ENCODE peak calls at places on chromosomes 1 and 21, in five cellular contexts. One of them, this sample, is unnamed.

GRCh38 chr1:67735220-67735619 is 50.2 kb downstream of the GADD45A start:
- DNase-seq in nucleus accumbens: no peak
- DNase-seq in activated CD4-positive, alpha-beta T cell treated with anti-CD3 and anti-CD28 coated beads for 1 hour: no peak
- DNase-seq in NCI-H187: no peak
- DNase-seq in Ammon's horn: no peak
- DNase-seq in this sample: no peak

GRCh38 chr1:110879758-110880606 is 7.0 kb downstream of the CD53 start:
- DNase-seq in NCI-H187: no peak
- DNase-seq in Ammon's horn: no peak
- DNase-seq in activated CD4-positive, alpha-beta T cell treated with anti-CD3 and anti-CD28 coated beads for 1 hour: peak; percentile 41
- DNase-seq in nucleus accumbens: no peak
- DNase-seq in this sample: no peak

GRCh38 chr1:25837253-25837875 is 17.6 kb downstream of the MTFR1L start:
- DNase-seq in Ammon's horn: no peak
- DNase-seq in activated CD4-positive, alpha-beta T cell treated with anti-CD3 and anti-CD28 coated beads for 1 hour: no peak
- DNase-seq in NCI-H187: no peak
- DNase-seq in nucleus accumbens: no peak
- DNase-seq in this sample: no peak

GRCh38 chr1:64923294-64923718 is 43.0 kb downstream of the JAK1 start:
- DNase-seq in activated CD4-positive, alpha-beta T cell treated with anti-CD3 and anti-CD28 coated beads for 1 hour: no peak
- DNase-seq in Ammon's horn: no peak
- DNase-seq in NCI-H187: no peak
- DNase-seq in nucleus accumbens: no peak
- DNase-seq in this sample: no peak

GRCh38 chr1:235783148-235783776 is 83.4 kb downstream of the LYST start:
- DNase-seq in activated CD4-positive, alpha-beta T cell treated with anti-CD3 and anti-CD28 coated beads for 1 hour: no peak
- DNase-seq in Ammon's horn: peak; percentile 13
- DNase-seq in NCI-H187: no peak
- DNase-seq in nucleus accumbens: no peak
- DNase-seq in this sample: no peak

GRCh38 chr1:112971006-112971405 is 15.0 kb upstream of the SLC16A1 start:
- DNase-seq in nucleus accumbens: no peak
- DNase-seq in Ammon's horn: no peak
- DNase-seq in activated CD4-positive, alpha-beta T cell treated with anti-CD3 and anti-CD28 coated beads for 1 hour: no peak
- DNase-seq in NCI-H187: no peak
- DNase-seq in this sample: no peak

GRCh38 chr1:201450721-201451291 is 18.2 kb downstream of the PHLDA3 start:
- DNase-seq in NCI-H187: no peak
- DNase-seq in nucleus accumbens: peak; percentile 74
- DNase-seq in activated CD4-positive, alpha-beta T cell treated with anti-CD3 and anti-CD28 coated beads for 1 hour: no peak
- DNase-seq in Ammon's horn: peak; percentile 78
- DNase-seq in this sample: peak; percentile 67

GRCh38 chr1:39833616-39834015 is 45.0 kb upstream of the BMP8B start:
- DNase-seq in NCI-H187: no peak
- DNase-seq in nucleus accumbens: no peak
- DNase-seq in activated CD4-positive, alpha-beta T cell treated with anti-CD3 and anti-CD28 coated beads for 1 hour: no peak
- DNase-seq in Ammon's horn: no peak
- DNase-seq in this sample: no peak

GRCh38 chr1:232558974-232559373 is 71.0 kb downstream of the SIPA1L2 start:
- DNase-seq in Ammon's horn: no peak
- DNase-seq in NCI-H187: no peak
- DNase-seq in nucleus accumbens: no peak
- DNase-seq in activated CD4-positive, alpha-beta T cell treated with anti-CD3 and anti-CD28 coated beads for 1 hour: no peak
- DNase-seq in this sample: no peak

GRCh38 chr1:6614019-6614952 is 755 bp downstream of the PHF13 start:
- DNase-seq in Ammon's horn: no peak
- DNase-seq in activated CD4-positive, alpha-beta T cell treated with anti-CD3 and anti-CD28 coated beads for 1 hour: no peak
- DNase-seq in nucleus accumbens: peak; percentile 19
- DNase-seq in NCI-H187: no peak
- DNase-seq in this sample: peak; percentile 43

GRCh38 chr1:92599184-92599583 is 112.5 kb upstream of the GFI1 start:
- DNase-seq in nucleus accumbens: no peak
- DNase-seq in activated CD4-positive, alpha-beta T cell treated with anti-CD3 and anti-CD28 coated beads for 1 hour: no peak
- DNase-seq in NCI-H187: no peak
- DNase-seq in Ammon's horn: no peak
- DNase-seq in this sample: no peak

GRCh38 chr1:186236921-186237320 is 138.1 kb downstream of the TPR start:
- DNase-seq in Ammon's horn: no peak
- DNase-seq in nucleus accumbens: no peak
- DNase-seq in activated CD4-positive, alpha-beta T cell treated with anti-CD3 and anti-CD28 coated beads for 1 hour: no peak
- DNase-seq in NCI-H187: no peak
- DNase-seq in this sample: no peak

GRCh38 chr1:47434051-47434842 is 3.6 kb upstream of the FOXD2 start:
- DNase-seq in NCI-H187: no peak
- DNase-seq in Ammon's horn: peak; percentile 70
- DNase-seq in activated CD4-positive, alpha-beta T cell treated with anti-CD3 and anti-CD28 coated beads for 1 hour: no peak
- DNase-seq in nucleus accumbens: peak; percentile 11
- DNase-seq in this sample: no peak

GRCh38 chr21:35046880-35047229 is 2.2 kb downstream of the RUNX1 start:
- DNase-seq in activated CD4-positive, alpha-beta T cell treated with anti-CD3 and anti-CD28 coated beads for 1 hour: no peak
- DNase-seq in nucleus accumbens: no peak
- DNase-seq in NCI-H187: no peak
- DNase-seq in Ammon's horn: no peak
- DNase-seq in this sample: no peak

GRCh38 chr1:101130673-101131072 is 105.1 kb upstream of the DPH5 start:
- DNase-seq in nucleus accumbens: no peak
- DNase-seq in Ammon's horn: no peak
- DNase-seq in NCI-H187: no peak
- DNase-seq in activated CD4-positive, alpha-beta T cell treated with anti-CD3 and anti-CD28 coated beads for 1 hour: no peak
- DNase-seq in this sample: no peak

This sample was measured in anterior cingulate cortex.